ENCODE peak calls at places on chromosomes 2 and 18, in eight cellular contexts. U is esophagus squamous epithelium, C is A549, R is heart left ventricle, Z is Peyer's patch, D is right lobe of liver, L is HepG2, F is HCT116. S is an unnamed sample.

GRCh38 chr18:34600118-34600517 is 110.0 kb upstream of the DTNA start:
- DNase-seq in F (no peak), R (no peak), U (no peak), Z (no peak), L (no peak), C (no peak), D (no peak), S (no peak)

GRCh38 chr2:128474962-128475361 is 156.3 kb upstream of the HS6ST1 start:
- DNase-seq in L (no peak), Z (no peak), D (no peak), C (no peak), U (no peak), R (no peak), F (no peak), S (peak)

GRCh38 chr18:468841-469796 is 31.4 kb downstream of the COLEC12 start:
- DNase-seq in U (no peak), D (no peak), C (no peak), Z (no peak), R (no peak), L (peak), F (no peak), S (no peak)

GRCh38 chr2:231795525-231796327 is 9.5 kb downstream of the COPS7B start:
- DNase-seq in Z (peak), U (no peak), C (peak), R (no peak), F (peak), L (peak), D (peak), S (no peak)

GRCh38 chr2:236661762-236662110 is 92.1 kb downstream of the ACKR3 start:
- DNase-seq in Z (no peak), D (no peak), F (no peak), L (no peak), C (no peak), U (no peak), R (no peak), S (peak)

GRCh38 chr2:160581035-160581434 is 87.4 kb upstream of the RBMS1 start:
- DNase-seq in R (no peak), U (no peak), Z (no peak), C (no peak), D (no peak), L (no peak), F (no peak), S (no peak)

GRCh38 chr2:224802407-224802806 is 86.2 kb upstream of the CCDC195 start:
- DNase-seq in D (no peak), R (no peak), F (no peak), Z (no peak), C (no peak), U (no peak), L (no peak), S (no peak)

GRCh38 chr2:203623104-203623503 is 83.3 kb upstream of the CD28 start:
- DNase-seq in R (no peak), U (no peak), Z (no peak), F (no peak), D (no peak), C (peak), L (no peak), S (no peak)

GRCh38 chr2:219433666-219434467 is 776 bp upstream of the SPEG start:
- DNase-seq in C (peak), F (peak), L (peak), U (no peak), D (no peak), R (no peak), Z (no peak), S (no peak)

GRCh38 chr2:9473985-9474360 is 378 bp upstream of the IAH1 start:
- DNase-seq in F (no peak), L (no peak), Z (peak), U (no peak), D (peak), R (peak), C (no peak), S (no peak)

GRCh38 chr2:177806025-177806424 is 266.6 kb downstream of the PDE11A start:
- DNase-seq in D (no peak), R (no peak), F (no peak), Z (no peak), C (no peak), L (no peak), U (no peak), S (no peak)

GRCh38 chr2:235218486-235218907 is 266.7 kb downstream of the SH3BP4 start:
- DNase-seq in F (no peak), R (peak), L (no peak), D (no peak), Z (no peak), U (no peak), C (no peak), S (no peak)

GRCh38 chr18:72652990-72653593 is 109.0 kb upstream of the CBLN2 start:
- DNase-seq in L (peak), C (peak), D (no peak), R (no peak), F (no peak), Z (peak), U (no peak), S (no peak)

GRCh38 chr2:48651127-48651526 is 33.5 kb downstream of the GTF2A1L start:
- DNase-seq in U (no peak), C (no peak), F (no peak), Z (no peak), D (no peak), L (no peak), R (no peak), S (no peak)

GRCh38 chr2:134682726-134683125 is 36.1 kb downstream of the TMEM163 start:
- DNase-seq in L (no peak), C (no peak), F (no peak), R (no peak), Z (no peak), D (no peak), U (no peak), S (no peak)

GRCh38 chr18:74796928-74797576 is 199.4 kb downstream of the ZNF407 start:
- DNase-seq in R (no peak), U (no peak), L (peak), C (no peak), Z (no peak), D (peak), F (peak), S (no peak)

GRCh38 chr2:12416600-12416999 is 300.1 kb upstream of the TRIB2 start:
- DNase-seq in F (no peak), D (peak), Z (peak), U (no peak), C (peak), R (no peak), L (peak), S (no peak)

GRCh38 chr2:218047532-218048230 is 21.4 kb upstream of the RUFY4 start:
- DNase-seq in F (no peak), R (no peak), U (no peak), C (no peak), D (no peak), Z (no peak), L (no peak), S (no peak)

GRCh38 chr2:161206491-161207032 is 46.3 kb downstream of the TANK start:
- DNase-seq in Z (no peak), U (no peak), L (no peak), D (no peak), R (no peak), C (no peak), F (no peak), S (no peak)

GRCh38 chr2:7866825-7867224 is 815.0 kb upstream of the ID2 start:
- DNase-seq in U (no peak), F (no peak), L (no peak), Z (no peak), D (no peak), C (no peak), R (no peak), S (no peak)

GRCh38 chr18:33594799-33595198 is 16.8 kb downstream of the ASXL3 start:
- DNase-seq in D (no peak), U (no peak), F (no peak), C (no peak), R (no peak), Z (no peak), L (no peak), S (no peak)

GRCh38 chr2:215452725-215453124 is 16.9 kb upstream of the FN1 start:
- DNase-seq in R (no peak), D (no peak), C (no peak), F (no peak), U (no peak), L (no peak), Z (no peak), S (no peak)

GRCh38 chr2:150475479-150476212 is 11.8 kb downstream of the RND3 start:
- DNase-seq in L (no peak), Z (no peak), R (no peak), F (no peak), C (no peak), U (no peak), D (no peak), S (no peak)

GRCh38 chr2:46073540-46074018 is 223.6 kb upstream of the EPAS1 start:
- DNase-seq in U (no peak), D (no peak), R (no peak), C (peak), Z (no peak), F (peak), L (peak), S (no peak)

GRCh38 chr2:107001081-107001480 is 115.1 kb upstream of the ST6GAL2 start:
- DNase-seq in L (no peak), F (no peak), U (no peak), R (no peak), Z (no peak), C (no peak), D (no peak), S (no peak)

GRCh38 chr18:57436193-57436964 is 1.2 kb downstream of the ONECUT2 start:
- DNase-seq in L (no peak), D (peak), C (no peak), U (no peak), R (no peak), F (no peak), Z (no peak), S (no peak)

GRCh38 chr2:64133828-64134227 is 10.4 kb downstream of the PELI1 start:
- DNase-seq in U (no peak), C (no peak), Z (no peak), D (no peak), R (no peak), F (no peak), L (no peak), S (no peak)

GRCh38 chr2:219851801-219852481 is 224.5 kb downstream of the SLC4A3 start:
- DNase-seq in R (peak), D (no peak), L (no peak), C (no peak), U (no peak), F (no peak), Z (no peak), S (no peak)

GRCh38 chr2:127382836-127383235 is 4.9 kb downstream of the MAP3K2 start:
- DNase-seq in Z (no peak), L (no peak), D (peak), F (no peak), R (no peak), U (no peak), C (no peak), S (no peak)

GRCh38 chr2:209985879-209986278 is 16.6 kb upstream of the RPE start:
- DNase-seq in U (no peak), R (no peak), Z (no peak), C (no peak), F (no peak), L (no peak), D (no peak), S (no peak)

GRCh38 chr2:36677995-36678605 is 18.4 kb upstream of the VIT start:
- DNase-seq in C (no peak), U (no peak), R (no peak), Z (no peak), D (no peak), L (no peak), F (no peak), S (no peak)

GRCh38 chr2:240462073-240462703 is 26.7 kb downstream of the GPC1 start:
- DNase-seq in D (no peak), F (no peak), U (no peak), Z (peak), R (peak), C (no peak), L (no peak), S (no peak)

GRCh38 chr2:148702475-148702874 is 57.9 kb downstream of the EPC2 start:
- DNase-seq in D (no peak), F (no peak), C (no peak), R (no peak), L (no peak), Z (no peak), U (no peak), S (no peak)

GRCh38 chr18:78875268-78875997 is 104.2 kb upstream of the SALL3 start:
- DNase-seq in Z (no peak), C (peak), D (no peak), R (no peak), L (peak), U (no peak), F (peak), S (no peak)

GRCh38 chr2:171046056-171046560 is 114.6 kb downstream of the TLK1 start:
- DNase-seq in L (no peak), R (no peak), D (no peak), F (no peak), Z (no peak), U (no peak), C (no peak), S (no peak)
- H3K4me3 ChIP-seq in L (no peak), R (no peak), D (no peak), F (no peak), Z (no peak), U (no peak), C (no peak), S (no peak)

GRCh38 chr2:74423226-74424095 is 1.9 kb downstream of the WDR54 start:
- DNase-seq in U (no peak), R (no peak), F (no peak), D (no peak), L (no peak), Z (no peak), C (no peak), S (no peak)

GRCh38 chr2:74420006-74420405 is 1.4 kb downstream of the C2orf81 start:
- DNase-seq in R (no peak), F (no peak), U (no peak), C (no peak), D (no peak), Z (no peak), L (no peak), S (no peak)

GRCh38 chr2:74419345-74419744 is 2.1 kb downstream of the C2orf81 start:
- DNase-seq in R (no peak), C (no peak), Z (no peak), D (no peak), U (no peak), F (no peak), L (no peak), S (no peak)

GRCh38 chr2:74424139-74424992 is 2.8 kb downstream of the WDR54 start:
- DNase-seq in F (no peak), U (no peak), L (no peak), Z (no peak), R (no peak), D (no peak), C (no peak), S (no peak)

DNA sequence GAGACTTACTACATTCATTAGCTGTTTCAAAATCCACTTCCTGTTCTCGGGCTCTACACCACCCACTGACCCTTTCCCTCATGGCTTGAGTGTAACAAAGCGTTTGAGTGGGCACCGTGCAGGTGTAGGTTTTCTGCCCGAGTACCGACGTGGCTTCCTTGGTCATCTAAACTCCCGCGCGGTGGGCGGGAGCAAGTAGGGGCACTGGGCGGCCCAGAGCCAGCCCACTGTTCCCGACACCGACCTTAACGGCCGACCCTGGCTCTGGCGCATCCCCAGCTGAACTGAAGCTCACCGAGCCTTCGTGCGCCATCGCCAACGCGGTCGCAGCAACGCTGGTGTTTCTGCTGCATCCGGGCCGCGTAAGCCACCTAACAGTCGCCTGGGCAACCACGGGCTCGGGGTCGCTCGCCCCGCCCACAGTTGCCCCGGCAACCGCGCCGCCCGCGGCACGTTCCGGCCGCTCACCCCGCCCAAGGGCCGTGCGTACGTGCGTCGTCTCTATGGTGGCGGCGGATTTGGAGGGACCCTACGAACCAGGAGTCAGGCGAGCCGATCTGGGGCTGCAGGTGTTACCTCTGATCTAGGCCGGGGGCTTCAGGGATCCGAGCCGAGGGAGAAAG is at the start of the genes C2orf81 and WDR54:
- DNase-seq in R (peak), F (peak), Z (peak), D (peak), C (peak), U (peak), L (peak), S (peak)
- TF ChIP-seq POLR2A in R (no peak), F (peak), Z (no peak), D (peak), C (peak), U (no peak), L (peak), S (no peak)

GRCh38 chr2:16885027-16885426 is 219.4 kb upstream of the CYRIA start:
- DNase-seq in D (no peak), C (no peak), Z (no peak), R (no peak), U (no peak), L (no peak), F (no peak), S (no peak)

DNA sequence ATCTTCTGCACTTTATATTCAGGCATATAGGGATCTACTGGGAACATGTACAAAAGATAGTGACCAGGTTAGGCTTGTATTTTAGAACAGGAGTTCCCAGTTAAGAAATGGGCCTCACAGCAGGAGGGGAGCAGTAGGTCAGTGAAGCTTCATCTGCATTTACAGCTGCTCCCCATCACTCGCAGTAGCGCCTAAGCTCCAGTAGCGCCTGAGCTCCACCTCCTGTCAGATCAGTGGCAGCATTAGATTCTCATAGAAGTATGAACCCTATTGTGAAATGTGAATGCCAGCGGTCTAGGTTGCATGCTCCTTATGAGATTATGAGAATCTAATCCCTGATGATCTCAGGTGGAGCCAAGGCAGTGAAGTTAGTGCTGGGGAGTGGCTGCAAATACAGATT is 224.4 kb upstream of the CYRIA start:
- DNase-seq in U (no peak), Z (no peak), C (peak), L (peak), D (no peak), F (no peak), R (no peak), S (no peak)
- TF ChIP-seq CTCF in U (no peak), Z (no peak), C (no peak), L (peak), D (peak), F (no peak), R (no peak), S (no peak)

DNA sequence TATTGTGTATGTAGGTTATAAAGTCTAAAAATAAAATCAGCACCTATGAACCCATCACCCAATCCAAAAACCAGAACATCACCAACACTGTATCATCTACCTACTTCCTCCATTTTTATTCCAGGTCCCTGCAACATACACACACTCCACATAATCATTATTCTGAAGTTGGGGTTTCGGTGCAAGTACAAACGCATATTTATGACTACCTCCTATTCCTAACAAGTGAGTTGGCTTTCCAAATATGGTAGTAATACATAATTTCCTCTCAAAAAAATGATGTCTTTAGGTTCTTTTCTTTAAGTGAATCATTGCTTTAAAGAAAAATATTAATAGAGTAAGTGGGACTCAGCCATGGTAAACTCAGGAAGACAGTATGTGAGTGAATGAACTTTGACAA is 3.3 kb downstream of the ACVR1 start:
- DNase-seq in R (no peak), D (no peak), Z (no peak), C (no peak), U (no peak), F (no peak), L (no peak), S (no peak)
- H3K4me3 ChIP-seq in R (no peak), D (no peak), Z (no peak), C (no peak), U (no peak), F (no peak), L (no peak), S (no peak)

DNA sequence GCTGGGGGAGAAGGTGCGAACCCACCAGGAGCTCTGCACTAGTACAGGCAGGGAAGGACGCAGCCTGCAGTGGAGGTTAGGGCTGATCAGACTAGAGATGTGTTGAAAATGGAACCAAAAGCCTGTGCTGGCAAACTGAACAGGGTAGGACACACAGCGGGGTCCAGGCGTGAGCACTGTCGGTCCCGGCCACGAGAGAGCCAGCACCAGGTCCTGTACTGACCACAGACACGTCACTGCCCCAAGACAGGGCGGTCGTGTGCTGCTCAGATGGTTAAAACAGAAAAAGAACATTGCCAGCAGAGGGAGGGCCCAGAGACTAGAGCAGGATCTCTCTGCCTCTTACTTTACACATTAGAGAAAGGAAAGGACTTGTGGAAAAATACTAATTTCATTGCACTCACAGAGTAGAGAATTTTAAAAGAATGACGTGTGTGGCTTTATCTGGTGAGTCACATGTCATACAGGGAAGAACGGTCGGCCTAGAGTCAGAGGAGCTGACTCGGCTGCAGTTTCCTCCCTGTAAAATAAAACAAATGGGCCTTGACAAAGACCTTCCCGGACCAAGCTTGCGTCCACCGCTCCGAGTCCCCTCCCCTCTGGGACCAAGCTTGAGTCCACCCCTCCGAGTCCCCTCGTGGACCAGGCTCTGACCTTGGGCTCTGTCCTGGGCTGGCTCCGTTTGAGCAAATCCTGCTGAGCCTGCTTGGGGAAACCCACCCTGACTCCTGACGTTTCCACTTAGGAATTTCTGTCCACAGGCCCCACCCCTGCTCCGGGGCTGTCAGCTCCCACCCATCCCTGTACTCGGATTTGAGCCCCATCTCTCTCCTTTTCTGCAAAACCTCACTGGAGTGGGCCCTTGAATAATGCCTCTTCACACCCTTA is 16.7 kb upstream of the ADI1 start:
- DNase-seq in Z (peak), U (peak), F (peak), R (peak), C (peak), L (peak), D (peak), S (peak)
- TF ChIP-seq POLR2A in Z (no peak), U (no peak), F (no peak), R (no peak), C (peak), L (peak), D (peak), S (no peak)

DNA sequence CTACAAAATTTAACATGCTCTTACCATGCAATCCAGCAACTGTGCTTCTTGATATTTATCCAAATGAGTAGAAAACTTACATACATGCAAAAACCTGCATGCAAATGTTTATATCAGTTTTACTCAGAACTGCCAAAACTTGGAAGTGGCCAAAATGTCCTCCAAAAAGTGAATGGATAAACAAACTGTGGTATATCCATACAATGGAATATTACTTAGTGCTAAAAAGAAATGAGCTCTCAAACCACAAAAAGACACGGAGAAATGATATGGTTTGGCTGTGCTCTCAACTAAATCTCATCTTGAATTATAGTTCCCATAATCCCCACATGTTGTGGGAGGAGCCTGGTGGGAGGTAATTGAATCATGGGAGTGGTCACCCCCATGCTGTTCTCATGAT is 267.2 kb downstream of the ZEB2 start:
- DNase-seq in C (no peak), Z (no peak), F (no peak), R (no peak), L (no peak), D (no peak), U (no peak), S (no peak)
- TF ChIP-seq CTCF in C (no peak), Z (no peak), F (no peak), R (no peak), L (no peak), D (no peak), U (no peak), S (no peak)

GRCh38 chr2:112793449-112793978 is 9.2 kb upstream of the IL1A start:
- DNase-seq in L (no peak), R (no peak), D (no peak), U (no peak), Z (no peak), F (no peak), C (no peak), S (no peak)
- H3K4me3 ChIP-seq in L (no peak), R (no peak), D (no peak), U (no peak), Z (no peak), F (no peak), C (no peak), S (no peak)

S was measured in lower leg skin.